ENCODE peak calls at places on chromosome 5, in eight cellular contexts. P is SK-N-SH, N is hepatocyte, W is MM.1S, T is GM23248, R is HCT116, H is GM23338, U is PC-3. E is an unnamed sample.
A peak's percentile ranks its signal among the peaks of the same experiment; 100 is the strongest.

GRCh38 chr5:147140558-147140957 is 94.3 kb upstream of the STK32A start:
- DNase-seq in P (no peak), N (peak; percentile 32), W (no peak), T (no peak), R (no peak), H (no peak), U (no peak), E (no peak)

GRCh38 chr5:162593881-162594280 is 526.3 kb downstream of the GABRG2 start:
- DNase-seq in P (peak; percentile 9), N (no peak), W (no peak), T (no peak), R (no peak), H (peak; percentile 28), U (peak; percentile 26), E (peak; percentile 1)

GRCh38 chr5:84564311-84564710 is 179.6 kb upstream of the EDIL3 start:
- DNase-seq in P (no peak), N (no peak), W (no peak), T (no peak), R (no peak), H (peak; percentile 48), U (no peak), E (no peak)

GRCh38 chr5:136655429-136655828 is 290.1 kb upstream of the TRPC7 start:
- DNase-seq in P (no peak), N (no peak), W (no peak), T (no peak), R (no peak), H (no peak), U (peak; percentile 78), E (no peak)

GRCh38 chr5:126849101-126849678 is 72.3 kb downstream of the LMNB1 start:
- DNase-seq in P (no peak), N (peak; percentile 37), W (no peak), T (peak; percentile 26), R (no peak), H (no peak), U (no peak), E (no peak)

GRCh38 chr5:93891491-93892480 is 150.4 kb upstream of the POU5F2 start:
- DNase-seq in P (no peak), N (no peak), W (no peak), T (no peak), R (no peak), H (no peak), U (no peak), E (no peak)

GRCh38 chr5:59037041-59037440 is 454.2 kb downstream of the RAB3C start:
- DNase-seq in P (no peak), N (no peak), W (no peak), T (no peak), R (no peak), H (no peak), U (no peak), E (no peak)

GRCh38 chr5:142192799-142193428 is 84.3 kb downstream of the NDFIP1 start:
- DNase-seq in P (no peak), N (no peak), W (no peak), T (no peak), R (no peak), H (no peak), U (no peak), E (no peak)

GRCh38 chr5:8685704-8686103 is 816.8 kb downstream of the MTRR start:
- DNase-seq in P (peak; percentile 3), N (peak; percentile 9), W (no peak), T (no peak), R (no peak), H (peak; percentile 26), U (peak; percentile 45), E (no peak)

GRCh38 chr5:101515721-101516120 is 612.6 kb upstream of the ST8SIA4 start:
- DNase-seq in P (no peak), N (no peak), W (no peak), T (no peak), R (no peak), H (no peak), U (no peak), E (no peak)

GRCh38 chr5:149680810-149681221 is 49.3 kb upstream of the PPARGC1B start:
- DNase-seq in P (no peak), N (no peak), W (no peak), T (no peak), R (no peak), H (no peak), U (no peak), E (peak; percentile 84)

GRCh38 chr5:34475249-34475966 is 180.7 kb upstream of the RAI14 start:
- DNase-seq in P (no peak), N (no peak), W (no peak), T (no peak), R (no peak), H (peak; percentile 97), U (no peak), E (no peak)
- H3K9me2 ChIP-seq in P (no peaks in the 10 kb centered on the region), N (no peaks in the 10 kb centered on the region), W (no peaks in the 10 kb centered on the region), T (no peaks in the 10 kb centered on the region), R (no peaks in the 10 kb centered on the region), H (no peaks in the 10 kb centered on the region), U (no peaks in the 10 kb centered on the region), E (no peaks in the 10 kb centered on the region)

GRCh38 chr5:138952962-138953361 is 77.8 kb upstream of the LRRTM2 start:
- DNase-seq in P (no peak), N (no peak), W (no peak), T (no peak), R (no peak), H (no peak), U (no peak), E (no peak)
- H3K4me2 ChIP-seq in P (peak overlapping the region; percentile 63), N (peak overlapping the region; percentile 41), W (no peak overlapping the region), T (peak overlapping the region; percentile 44), R (no peak overlapping the region), H (no peak overlapping the region), U (no peak overlapping the region), E (no peak overlapping the region)

GRCh38 chr5:132063090-132063911 is 2.8 kb downstream of the IL3 start:
- DNase-seq in P (peak; percentile 83), N (peak; percentile 81), W (peak; percentile 74), T (peak; percentile 76), R (peak; percentile 50), H (peak; percentile 85), U (peak; percentile 64), E (peak; percentile 75)

GRCh38 chr5:132065351-132065937 is 5.0 kb downstream of the IL3 start:
- DNase-seq in P (peak; percentile 86), N (peak; percentile 76), W (peak; percentile 67), T (peak; percentile 81), R (peak; percentile 60), H (peak; percentile 90), U (peak; percentile 81), E (peak; percentile 71)

GRCh38 chr5:132064738-132065331 is 4.4 kb downstream of the IL3 start:
- DNase-seq in P (peak; percentile 87), N (peak; percentile 82), W (peak; percentile 80), T (peak; percentile 72), R (peak; percentile 71), H (peak; percentile 89), U (peak; percentile 84), E (peak; percentile 80)

GRCh38 chr5:132065951-132066701 is 5.7 kb downstream of the IL3 start:
- DNase-seq in P (no peak), N (no peak), W (no peak), T (no peak), R (no peak), H (no peak), U (no peak), E (no peak)

DNA sequence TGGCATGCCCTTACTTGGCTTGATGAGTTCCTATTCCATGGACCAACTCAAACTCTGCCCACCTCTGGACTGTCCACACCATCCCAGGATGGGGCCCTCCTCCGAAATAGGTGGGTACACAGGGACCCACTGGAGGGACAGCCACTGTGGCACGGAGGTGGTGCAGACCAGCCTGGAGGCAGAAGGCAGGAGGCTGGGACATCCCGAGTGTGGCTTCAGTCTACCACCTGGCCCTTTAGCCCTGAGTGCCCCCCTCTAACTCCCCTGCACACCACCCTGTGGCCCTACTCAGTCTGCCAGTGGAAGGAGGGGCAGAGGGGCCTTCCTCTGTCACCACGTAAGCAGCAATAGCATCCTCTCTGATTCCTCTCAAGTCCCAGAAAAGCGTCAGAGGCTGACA is 3.7 kb downstream of the IL3 start:
- DNase-seq in P (no peak), N (no peak), W (no peak), T (no peak), R (no peak), H (no peak), U (no peak), E (no peak)
- H3K27ac ChIP-seq in P (no peak overlapping the region), N (no peak overlapping the region), W (no peak overlapping the region), T (no peak overlapping the region), R (no peak overlapping the region), H (no peak overlapping the region), U (no peak overlapping the region), E (no peak overlapping the region)

GRCh38 chr5:72388652-72389051 is 68.5 kb downstream of the PTCD2 start:
- DNase-seq in P (no peak), N (no peak), W (no peak), T (peak; percentile 82), R (no peak), H (no peak), U (no peak), E (no peak)
- H3K9me2 ChIP-seq in P (no peaks in the 10 kb centered on the region), N (no peaks in the 10 kb centered on the region), W (no peaks in the 10 kb centered on the region), T (no peaks in the 10 kb centered on the region), R (no peaks in the 10 kb centered on the region), H (no peaks in the 10 kb centered on the region), U (no peaks in the 10 kb centered on the region), E (no peaks in the 10 kb centered on the region)

DNA sequence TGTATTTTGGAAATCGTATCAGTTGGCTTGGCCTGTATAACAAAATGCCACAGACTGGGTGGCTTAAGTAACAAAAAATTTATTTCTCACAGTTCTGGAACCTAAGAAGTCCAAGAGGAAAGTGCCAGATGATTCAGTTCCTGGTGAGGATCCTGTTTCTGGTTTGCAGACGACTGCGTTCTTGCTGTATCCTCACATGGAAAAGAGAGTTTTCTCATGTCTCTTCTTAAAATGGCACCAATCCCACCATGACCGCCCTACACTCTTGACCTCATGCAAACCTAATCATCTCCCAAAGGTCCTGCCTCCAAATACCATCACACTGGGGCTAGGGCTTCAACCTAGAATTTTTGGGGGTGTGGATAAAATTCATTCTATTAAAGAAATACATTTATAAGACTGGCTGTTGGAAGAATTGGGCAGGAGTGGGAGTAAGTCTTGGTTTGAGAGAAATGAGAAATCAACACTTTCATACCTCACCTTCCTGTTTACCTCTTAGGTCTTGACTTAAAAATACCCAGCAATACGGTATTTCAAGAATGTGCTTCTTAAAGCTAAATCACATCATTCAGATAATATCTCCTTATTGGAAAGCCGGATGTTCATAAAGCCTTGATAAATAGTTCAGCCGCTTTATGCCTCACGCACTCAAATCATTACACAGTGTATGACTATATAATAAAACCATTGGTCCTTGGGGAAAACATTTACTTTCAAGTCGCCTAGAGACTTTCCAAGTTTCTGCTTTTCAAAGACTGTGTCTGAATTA is 28.7 kb downstream of the PTTG1 start:
- DNase-seq in P (no peak), N (no peak), W (no peak), T (no peak), R (no peak), H (no peak), U (no peak), E (no peak)
- H3K4me2 ChIP-seq in P (no peak overlapping the region), N (no peak overlapping the region), W (peak overlapping the region; percentile 30), T (no peak overlapping the region), R (no peak overlapping the region), H (no peak overlapping the region), U (no peak overlapping the region), E (no peak overlapping the region)

DNA sequence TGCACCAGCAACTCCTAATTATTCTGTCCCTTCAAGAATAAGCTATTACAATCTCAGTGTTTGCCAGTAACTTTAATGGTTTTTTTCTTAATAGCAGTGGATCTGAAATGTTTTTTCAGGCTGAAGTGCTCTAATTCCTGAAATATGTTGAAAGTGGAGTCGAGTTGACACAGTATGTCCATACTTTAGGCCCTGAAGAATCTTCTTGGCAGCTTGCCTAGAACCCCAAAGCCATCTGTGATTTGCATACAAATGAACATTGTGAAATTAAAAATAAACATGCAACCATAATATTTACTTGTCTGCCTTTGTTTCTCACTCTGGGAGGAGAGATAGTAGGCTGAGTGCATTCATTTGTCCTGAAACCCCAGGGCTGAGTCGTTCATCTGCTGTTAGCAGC is 152.6 kb downstream of the ADCY2 start:
- DNase-seq in P (no peak), N (no peak), W (peak; percentile 39), T (no peak), R (no peak), H (no peak), U (no peak), E (no peak)
- H3K27ac ChIP-seq in P (no peak overlapping the region), N (no peak overlapping the region), W (peak overlapping the region; percentile 35), T (no peak overlapping the region), R (no peak overlapping the region), H (no peak overlapping the region), U (no peak overlapping the region), E (no peak overlapping the region)